ENCODE peak calls at places on chromosomes 13 and 19, in eight cellular contexts. M, J, D, O, T, Q, U and B are unnamed samples.

GRCh38 chr13:65725001-65725400 is 1505.1 kb downstream of the PCDH9 start:
- DNase-seq in M (peak), J (no peak), D (no peak), O (no peak), T (no peak), Q (no peak), U (no peak), B (no peak)

GRCh38 chr19:50928841-50929240 is 17.6 kb upstream of the KLK4 start:
- DNase-seq in M (no peak), J (no peak), D (no peak), O (no peak), T (no peak), Q (no peak), U (no peak), B (no peak)

GRCh38 chr13:92994056-92994455 is 232.6 kb upstream of the GPC6 start:
- DNase-seq in M (peak), J (no peak), D (no peak), O (no peak), T (no peak), Q (no peak), U (no peak), B (no peak)

GRCh38 chr13:52808842-52809219 is 39.6 kb downstream of the PCDH8 start:
- DNase-seq in M (no peak), J (no peak), D (no peak), O (no peak), T (no peak), Q (no peak), U (no peak), B (no peak)

GRCh38 chr13:51785592-51786424 is 18.2 kb downstream of the DHRS12 start:
- DNase-seq in M (peak), J (no peak), D (peak), O (no peak), T (no peak), Q (no peak), U (no peak), B (no peak)

GRCh38 chr13:44294868-44295267 is 78.8 kb upstream of the SERP2 start:
- DNase-seq in M (no peak), J (no peak), D (no peak), O (no peak), T (no peak), Q (no peak), U (no peak), B (no peak)

GRCh38 chr13:53873558-53873957 is 844.9 kb downstream of the OLFM4 start:
- DNase-seq in M (no peak), J (no peak), D (peak), O (no peak), T (no peak), Q (peak), U (no peak), B (no peak)

GRCh38 chr19:47766359-47766620 is 12.2 kb upstream of the SELENOW start:
- DNase-seq in M (no peak), J (no peak), D (no peak), O (no peak), T (no peak), Q (no peak), U (no peak), B (no peak)

GRCh38 chr13:65342938-65343337 is 1887.2 kb downstream of the PCDH9 start:
- DNase-seq in M (peak), J (no peak), D (no peak), O (no peak), T (no peak), Q (no peak), U (no peak), B (no peak)

GRCh38 chr19:45419396-45419795 is 4.3 kb downstream of the ERCC1 start:
- DNase-seq in M (no peak), J (no peak), D (no peak), O (no peak), T (no peak), Q (no peak), U (no peak), B (no peak)

GRCh38 chr19:6272913-6273600 is 6.7 kb downstream of the MLLT1 start:
- DNase-seq in M (no peak), J (no peak), D (no peak), O (no peak), T (no peak), Q (no peak), U (no peak), B (no peak)

GRCh38 chr13:19060311-19061002 is 121.2 kb downstream of the TUBA3C start:
- DNase-seq in M (no peak), J (no peak), D (no peak), O (no peak), T (no peak), Q (no peak), U (no peak), B (no peak)

GRCh38 chr13:51328488-51328887 is 11.0 kb upstream of the SERPINE3 start:
- DNase-seq in M (no peak), J (no peak), D (no peak), O (no peak), T (no peak), Q (peak), U (no peak), B (no peak)

GRCh38 chr13:55654243-55654642 is 1486.5 kb upstream of the PRR20A start:
- DNase-seq in M (no peak), J (no peak), D (no peak), O (no peak), T (no peak), Q (no peak), U (no peak), B (no peak)

GRCh38 chr13:32267836-32268439 is 47.2 kb downstream of the ZAR1L start:
- DNase-seq in M (no peak), J (peak), D (no peak), O (peak), T (no peak), Q (peak), U (no peak), B (no peak)

GRCh38 chr13:101739382-101740178 is 287.1 kb downstream of the ITGBL1 start:
- DNase-seq in M (no peak), J (no peak), D (no peak), O (no peak), T (peak), Q (no peak), U (no peak), B (peak)

GRCh38 chr13:42497798-42498197 is 76.2 kb upstream of the TNFSF11 start:
- DNase-seq in M (peak), J (no peak), D (no peak), O (no peak), T (peak), Q (no peak), U (no peak), B (no peak)

GRCh38 chr19:14089662-14090508 is 666 bp downstream of the SAMD1 start:
- DNase-seq in M (peak), J (no peak), D (peak), O (peak), T (no peak), Q (no peak), U (no peak), B (no peak)

GRCh38 chr13:92187378-92187989 is 789.1 kb downstream of the GPC5 start:
- DNase-seq in M (peak), J (no peak), D (peak), O (peak), T (no peak), Q (no peak), U (peak), B (peak)

GRCh38 chr19:5193192-5193591 is 147.4 kb downstream of the PTPRS start:
- DNase-seq in M (no peak), J (no peak), D (no peak), O (no peak), T (no peak), Q (peak), U (no peak), B (no peak)

GRCh38 chr19:18847516-18848463 is 16.0 kb downstream of the UPF1 start:
- DNase-seq in M (no peak), J (no peak), D (peak), O (no peak), T (no peak), Q (no peak), U (no peak), B (no peak)

GRCh38 chr19:44576843-44577565 is 36.4 kb upstream of the IGSF23 start:
- DNase-seq in M (peak), J (peak), D (peak), O (peak), T (no peak), Q (no peak), U (peak), B (peak)

DNA sequence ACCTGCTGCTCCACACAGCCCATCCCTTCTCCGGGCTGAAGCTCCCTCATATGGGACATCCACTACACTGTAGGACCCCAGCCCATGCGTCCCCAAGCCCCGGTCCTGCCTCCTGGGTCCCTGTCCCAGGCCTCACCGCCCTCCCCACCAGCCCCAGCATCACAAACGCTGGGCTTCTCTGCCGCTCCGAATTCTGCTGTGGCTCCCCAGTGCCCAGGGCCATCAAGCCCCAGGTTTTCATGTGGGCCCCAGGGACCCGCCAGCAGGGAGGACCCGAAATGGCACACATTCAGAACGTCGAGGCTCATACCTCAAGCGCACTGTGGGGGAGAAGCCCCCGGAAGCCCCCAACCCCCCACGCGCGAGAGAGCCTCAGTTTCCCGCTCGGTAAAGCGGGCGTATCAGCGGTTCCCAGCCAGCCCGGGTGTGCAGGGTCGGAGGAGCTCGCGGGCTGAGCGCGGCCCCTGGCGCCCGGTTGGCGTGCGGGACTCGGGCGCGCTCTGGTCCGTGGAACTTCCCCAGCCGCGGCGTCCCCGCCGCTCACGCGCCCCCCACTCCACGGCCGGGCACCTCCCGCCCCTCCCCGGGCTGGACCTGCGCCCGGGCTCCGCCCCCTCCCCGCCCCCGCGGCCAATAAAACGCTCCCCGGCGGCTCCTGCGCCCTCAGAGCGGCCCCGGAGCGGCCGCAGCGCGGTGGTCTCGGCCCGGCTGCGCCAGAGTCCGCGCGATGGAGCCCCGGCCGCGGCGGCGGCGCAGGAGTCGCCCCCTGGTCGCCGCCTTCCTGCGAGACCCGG is at the start of gene PLK5:
- DNase-seq in M (no peak), J (no peak), D (peak), O (peak), T (no peak), Q (no peak), U (no peak), B (no peak)
- TF ChIP-seq RAD21 in M (no peak), J (no peak), D (no peak), O (no peak), T (no peak), Q (no peak), U (no peak), B (no peak)

GRCh38 chr13:47252627-47253026 is 355.8 kb upstream of the HTR2A start:
- DNase-seq in M (peak), J (no peak), D (no peak), O (no peak), T (no peak), Q (no peak), U (no peak), B (no peak)

GRCh38 chr13:47249296-47249695 is 352.4 kb upstream of the HTR2A start:
- DNase-seq in M (peak), J (no peak), D (no peak), O (no peak), T (no peak), Q (no peak), U (no peak), B (no peak)

GRCh38 chr13:47251771-47252170 is 354.9 kb upstream of the HTR2A start:
- DNase-seq in M (no peak), J (no peak), D (no peak), O (no peak), T (no peak), Q (no peak), U (no peak), B (no peak)

DNA sequence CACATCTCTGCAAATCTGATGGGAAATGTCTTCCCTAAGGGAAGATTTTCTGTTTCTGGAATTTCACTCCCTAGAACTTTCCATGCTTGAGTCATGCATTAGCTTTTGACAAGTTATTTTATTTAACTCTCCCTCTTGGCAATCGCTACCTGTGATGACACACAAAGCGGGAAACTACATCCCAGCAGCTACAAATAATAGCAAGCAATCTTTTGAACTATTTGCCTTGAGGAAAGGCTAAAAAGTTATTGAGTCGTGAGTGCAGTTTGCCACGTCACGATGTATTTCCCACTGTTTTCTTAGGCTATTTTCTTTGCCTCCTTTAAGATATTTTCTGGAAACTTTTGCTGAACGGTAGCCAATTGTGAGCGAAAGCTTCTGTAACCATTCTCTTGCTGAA is 353.3 kb upstream of the HTR2A start:
- DNase-seq in M (peak), J (no peak), D (no peak), O (no peak), T (no peak), Q (no peak), U (no peak), B (no peak)
- TF ChIP-seq RAD21 in M (no peak), J (no peak), D (no peak), O (no peak), T (no peak), Q (no peak), U (no peak), B (no peak)

GRCh38 chr19:49362048-49362925 is at the start of gene TEAD2:
- DNase-seq in M (peak), J (no peak), D (peak), O (peak), T (no peak), Q (no peak), U (peak), B (peak)
- TF ChIP-seq RAD21 in M (no peak), J (no peak), D (no peak), O (no peak), T (no peak), Q (no peak), U (no peak), B (no peak)

GRCh38 chr19:38616265-38616664 is 1.5 kb downstream of the MAP4K1 start:
- DNase-seq in M (no peak), J (no peak), D (no peak), O (no peak), T (peak), Q (no peak), U (no peak), B (no peak)

GRCh38 chr19:38619361-38620174 is 580 bp downstream of the EIF3K start:
- DNase-seq in M (no peak), J (no peak), D (no peak), O (no peak), T (no peak), Q (no peak), U (no peak), B (no peak)

GRCh38 chr19:38618590-38619360 is at the start of gene EIF3K:
- DNase-seq in M (peak), J (peak), D (peak), O (peak), T (peak), Q (peak), U (peak), B (peak)

GRCh38 chr19:38617283-38617763 is 430 bp downstream of the MAP4K1 start:
- DNase-seq in M (no peak), J (no peak), D (no peak), O (no peak), T (peak), Q (no peak), U (no peak), B (no peak)

DNA sequence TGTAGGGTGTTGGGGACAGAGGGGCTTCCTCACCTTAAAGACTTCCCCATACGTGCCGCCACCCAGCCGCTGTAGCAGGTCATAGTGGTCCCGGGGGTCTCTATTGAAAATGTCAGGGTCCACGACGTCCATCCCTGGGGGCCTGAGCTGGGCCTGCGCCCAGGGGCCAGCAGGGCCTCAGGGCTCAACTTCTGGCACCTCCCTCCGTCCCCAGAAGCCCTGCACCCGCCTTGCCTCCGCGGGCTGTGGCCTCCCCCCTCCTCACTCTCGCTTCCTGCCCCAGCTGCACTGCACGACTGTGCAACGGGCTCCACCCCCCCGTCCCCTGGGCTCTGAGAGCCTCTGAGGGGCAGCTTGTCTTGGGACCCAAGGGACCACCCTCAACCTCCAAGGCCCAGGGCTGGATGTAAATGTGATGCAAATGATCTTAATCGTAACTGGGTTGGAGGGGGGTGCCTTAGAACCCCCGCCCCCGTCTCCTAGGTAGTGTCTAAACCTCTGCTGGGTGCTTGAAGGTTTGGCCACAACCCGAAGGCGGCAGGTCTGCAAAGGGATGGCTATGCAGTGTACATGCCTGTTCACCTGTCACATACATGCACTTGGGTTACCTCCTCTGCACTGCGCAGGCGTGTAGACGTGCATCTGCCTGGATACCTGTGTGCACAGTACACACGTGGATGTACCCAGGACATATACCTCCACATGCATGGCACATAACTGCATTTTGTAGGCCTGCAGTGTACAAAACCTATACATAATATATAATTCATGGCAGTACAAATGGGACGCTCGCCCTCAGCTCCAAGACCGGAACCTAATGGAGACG is at the start of gene MAP4K1:
- DNase-seq in M (no peak), J (no peak), D (no peak), O (no peak), T (peak), Q (no peak), U (no peak), B (no peak)
- TF ChIP-seq RAD21 in M (no peak), J (no peak), D (no peak), O (no peak), T (no peak), Q (no peak), U (no peak), B (no peak)